ENCODE peak calls at places on chromosomes 12 and 14, in five cellular contexts. T, V, O, M and H are unnamed samples.

GRCh38 chr12:101823891-101824290 is 6.9 kb downstream of the GNPTAB start:
- DNase-seq in T (no peak), V (peak), O (no peak), M (peak), H (peak)

GRCh38 chr12:120710805-120711296 is 593 bp downstream of the UNC119B start:
- DNase-seq in T (no peak), V (no peak), O (no peak), M (peak), H (no peak)

GRCh38 chr12:7935773-7936581 is at the start of gene SLC2A3:
- DNase-seq in T (peak), V (peak), O (peak), M (peak), H (peak)

GRCh38 chr12:132560831-132561783 is 49.3 kb downstream of the LRCOL1 start:
- DNase-seq in T (peak), V (peak), O (peak), M (peak), H (peak)

GRCh38 chr14:76985021-76985420 is 43.5 kb downstream of the IRF2BPL start:
- DNase-seq in T (no peak), V (peak), O (no peak), M (no peak), H (no peak)

GRCh38 chr14:81523616-81524015 is 10.0 kb downstream of the SEL1L start:
- DNase-seq in T (no peak), V (no peak), O (no peak), M (no peak), H (no peak)

GRCh38 chr12:122988036-122988435 is 7.6 kb downstream of the ARL6IP4 start:
- DNase-seq in T (no peak), V (no peak), O (no peak), M (no peak), H (no peak)

GRCh38 chr12:28800129-28800528 is 348.9 kb upstream of the FAR2 start:
- DNase-seq in T (no peak), V (no peak), O (peak), M (no peak), H (no peak)

GRCh38 chr12:112988224-112988623 is 9.9 kb downstream of the OAS2 start:
- DNase-seq in T (no peak), V (no peak), O (no peak), M (no peak), H (no peak)

GRCh38 chr12:67048371-67048770 is 220.8 kb upstream of the CAND1 start:
- DNase-seq in T (no peak), V (no peak), O (no peak), M (no peak), H (no peak)

GRCh38 chr14:62436256-62436655 is 609.0 kb downstream of the KCNH5 start:
- DNase-seq in T (no peak), V (no peak), O (no peak), M (no peak), H (no peak)

GRCh38 chr14:90596733-90597132 is 199.9 kb downstream of the CALM1 start:
- DNase-seq in T (no peak), V (no peak), O (no peak), M (no peak), H (no peak)

DNA sequence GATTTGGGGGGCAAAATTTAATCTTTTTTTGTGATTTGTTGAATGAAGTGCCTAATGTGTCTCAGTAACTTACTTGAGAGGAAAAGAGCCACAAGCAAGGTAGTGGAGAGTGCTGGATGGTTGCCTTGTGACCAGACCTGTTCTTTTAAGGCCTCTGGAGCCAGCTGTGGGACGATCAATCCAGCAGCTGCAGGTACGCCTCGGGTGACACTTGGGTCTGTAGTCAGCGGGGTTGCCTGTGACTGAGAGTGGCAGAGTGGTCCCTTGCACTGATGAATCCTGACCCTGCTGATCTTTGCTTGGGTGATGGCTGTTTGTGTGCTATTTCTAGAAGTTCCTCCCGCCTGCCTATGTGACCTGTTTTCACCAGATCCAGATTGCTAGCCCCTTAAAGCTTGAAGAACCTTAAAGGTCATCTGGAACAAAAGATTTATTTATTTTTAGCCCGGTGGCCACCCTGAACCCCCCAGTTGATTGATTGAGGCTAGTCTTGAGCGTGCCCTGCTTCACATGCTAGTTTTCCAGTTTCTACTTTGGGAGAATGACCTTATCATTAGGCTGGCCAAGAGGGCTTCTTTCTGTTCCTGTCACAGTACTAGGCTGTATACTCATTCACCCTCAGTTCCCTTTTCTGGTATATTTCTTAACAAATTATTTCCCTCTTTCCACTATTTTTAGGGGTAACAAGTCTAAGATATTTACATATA is 23.2 kb downstream of the PRKCH start:
- DNase-seq in T (no peak), V (no peak), O (no peak), M (no peak), H (no peak)
- TF ChIP-seq RFX5 in T (no peak), V (no peak), O (no peak), M (no peak), H (no peak)

GRCh38 chr12:115377781-115378180 is 693.8 kb upstream of the TBX3 start:
- DNase-seq in T (no peak), V (no peak), O (no peak), M (no peak), H (no peak)

GRCh38 chr12:115377230-115377629 is 693.3 kb upstream of the TBX3 start:
- DNase-seq in T (no peak), V (no peak), O (no peak), M (no peak), H (no peak)

GRCh38 chr12:115374480-115375187 is 690.7 kb upstream of the TBX3 start:
- DNase-seq in T (no peak), V (no peak), O (peak), M (no peak), H (no peak)

GRCh38 chr12:115378296-115378695 is 694.3 kb upstream of the TBX3 start:
- DNase-seq in T (no peak), V (no peak), O (no peak), M (no peak), H (no peak)

GRCh38 chr12:115375188-115375991 is 691.4 kb upstream of the TBX3 start:
- DNase-seq in T (no peak), V (peak), O (peak), M (no peak), H (peak)
- TF ChIP-seq KDM1A in T (no peak), V (no peak), O (no peak), M (no peak), H (no peak)

GRCh38 chr12:96416033-96416790 is 16.0 kb upstream of the CDK17 start:
- DNase-seq in T (no peak), V (peak), O (no peak), M (no peak), H (peak)
- H3K4me3 ChIP-seq in T (no peak), V (peak), O (no peak), M (no peak), H (peak)

DNA sequence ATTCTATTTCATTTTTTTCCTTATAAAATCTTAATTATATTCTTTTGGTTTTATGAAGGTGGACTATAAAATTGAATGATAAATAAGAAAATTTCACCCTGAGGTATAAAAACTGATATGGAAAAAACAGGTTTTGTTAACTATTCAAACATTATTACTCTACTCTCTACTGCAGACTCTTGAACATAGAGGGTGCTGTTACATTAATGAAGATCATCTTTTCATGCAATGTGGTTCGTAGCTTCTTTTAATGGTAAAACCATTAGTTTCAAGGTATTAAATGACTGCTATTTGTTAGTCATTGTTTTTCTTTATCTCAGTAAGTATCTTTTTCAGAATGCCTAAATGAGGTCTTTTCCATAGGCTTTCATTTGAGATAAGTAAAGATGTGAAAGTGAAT is 510.4 kb downstream of the SLC16A7 start:
- DNase-seq in T (no peak), V (no peak), O (no peak), M (no peak), H (no peak)
- TF ChIP-seq RFX5 in T (no peak), V (no peak), O (no peak), M (no peak), H (no peak)

GRCh38 chr12:79886917-79887519 is 47.9 kb downstream of the PPP1R12A start:
- DNase-seq in T (no peak), V (peak), O (peak), M (peak), H (no peak)
- TF ChIP-seq KDM1A in T (no peak), V (no peak), O (no peak), M (no peak), H (no peak)

GRCh38 chr14:60488175-60488574 is 2.3 kb upstream of the C14orf39 start:
- DNase-seq in T (no peak), V (no peak), O (no peak), M (no peak), H (no peak)

GRCh38 chr14:60487211-60487610 is 1.3 kb upstream of the C14orf39 start:
- DNase-seq in T (no peak), V (no peak), O (no peak), M (no peak), H (no peak)

GRCh38 chr14:60485600-60486251 is at the start of gene C14orf39:
- DNase-seq in T (no peak), V (no peak), O (no peak), M (peak), H (no peak)

GRCh38 chr14:60482743-60483142 is 3.1 kb downstream of the C14orf39 start:
- DNase-seq in T (no peak), V (peak), O (no peak), M (no peak), H (no peak)

GRCh38 chr14:60485057-60485599 is 735 bp downstream of the C14orf39 start:
- DNase-seq in T (no peak), V (no peak), O (no peak), M (peak), H (no peak)
- H3K4me3 ChIP-seq in T (peak), V (no peak), O (no peak), M (peak), H (no peak)

GRCh38 chr14:39469094-39469710 is 37.0 kb upstream of the FBXO33 start:
- DNase-seq in T (peak), V (peak), O (no peak), M (no peak), H (no peak)
- TF ChIP-seq RFX5 in T (no peak), V (no peak), O (no peak), M (no peak), H (no peak)

GRCh38 chr14:92360666-92361370 is 37.9 kb downstream of the SLC24A4 start:
- DNase-seq in T (no peak), V (no peak), O (no peak), M (no peak), H (no peak)

GRCh38 chr14:92368001-92368400 is 45.0 kb downstream of the SLC24A4 start:
- DNase-seq in T (no peak), V (no peak), O (no peak), M (no peak), H (no peak)

GRCh38 chr14:92366237-92366636 is 43.3 kb downstream of the SLC24A4 start:
- DNase-seq in T (no peak), V (peak), O (no peak), M (no peak), H (no peak)

DNA sequence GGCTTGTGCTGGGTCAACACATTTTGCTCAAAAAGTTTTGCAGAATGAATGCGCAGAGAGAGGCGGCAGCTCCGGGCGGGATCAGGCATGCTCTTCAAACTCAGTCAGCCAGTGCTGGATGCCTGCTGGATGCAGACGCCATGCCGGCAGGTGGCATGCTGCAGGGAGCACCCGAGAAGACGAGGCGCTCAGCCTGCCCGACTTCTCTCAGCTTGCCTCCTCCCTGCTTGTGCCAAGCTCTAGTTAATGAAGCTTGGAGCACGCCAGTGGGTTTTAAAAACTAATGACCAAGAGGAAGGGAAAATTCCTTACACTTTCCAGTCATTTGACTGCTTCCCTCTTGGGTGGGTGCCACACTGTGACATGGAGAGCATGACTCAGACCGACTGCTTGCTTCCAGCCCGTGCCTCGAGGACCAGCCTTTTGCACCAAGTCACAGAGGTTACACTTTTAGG is 39.8 kb downstream of the SLC24A4 start:
- DNase-seq in T (no peak), V (no peak), O (no peak), M (no peak), H (peak)
- TF ChIP-seq KDM1A in T (no peak), V (no peak), O (no peak), M (no peak), H (no peak)

DNA sequence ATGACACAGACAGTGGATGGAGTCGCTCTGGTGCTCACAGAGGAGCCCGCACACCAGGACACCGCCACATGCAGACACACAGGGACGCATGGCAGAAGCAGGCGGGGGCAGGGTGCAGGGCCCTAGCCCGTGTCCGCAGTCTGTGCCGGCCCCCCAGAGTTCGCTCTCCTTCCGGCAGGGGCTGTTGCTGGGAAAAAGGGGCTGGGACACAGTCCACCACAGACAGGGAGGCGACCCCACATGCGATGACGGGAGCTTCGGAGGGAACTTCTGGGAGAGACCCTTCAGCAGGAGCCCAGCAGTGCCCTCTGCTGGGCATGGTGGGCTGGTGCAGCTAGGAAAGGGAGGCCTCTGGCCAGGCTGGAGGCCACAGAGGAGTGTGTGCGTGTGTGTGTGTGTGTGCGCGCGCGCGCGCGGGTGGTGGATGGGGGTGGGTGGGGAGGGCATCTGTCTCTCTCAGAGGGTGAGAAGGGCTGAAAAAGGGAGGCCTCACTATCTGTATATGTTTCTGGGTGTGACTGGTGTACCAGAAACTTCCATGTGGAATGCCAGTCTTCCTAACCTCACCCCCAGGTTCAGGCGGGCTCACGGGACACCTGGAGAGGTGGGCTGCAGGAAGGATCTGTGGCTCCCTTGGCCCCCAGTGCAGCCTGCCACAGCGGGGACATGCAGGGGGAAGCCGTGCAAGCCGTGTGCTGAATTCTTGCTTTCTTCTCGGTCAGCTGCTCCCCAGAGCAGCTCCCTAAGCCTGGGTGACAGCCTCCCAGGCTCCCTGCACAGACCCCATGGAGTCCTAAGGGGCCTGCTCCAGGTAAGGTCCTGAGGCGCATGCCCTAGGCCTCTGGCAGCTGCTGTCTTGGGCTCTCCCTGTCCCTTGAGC is 60.7 kb downstream of the PLEKHG3 start:
- DNase-seq in T (peak), V (peak), O (no peak), M (peak), H (peak)
- H3K4me3 ChIP-seq in T (peak), V (peak), O (no peak), M (no peak), H (peak)

DNA sequence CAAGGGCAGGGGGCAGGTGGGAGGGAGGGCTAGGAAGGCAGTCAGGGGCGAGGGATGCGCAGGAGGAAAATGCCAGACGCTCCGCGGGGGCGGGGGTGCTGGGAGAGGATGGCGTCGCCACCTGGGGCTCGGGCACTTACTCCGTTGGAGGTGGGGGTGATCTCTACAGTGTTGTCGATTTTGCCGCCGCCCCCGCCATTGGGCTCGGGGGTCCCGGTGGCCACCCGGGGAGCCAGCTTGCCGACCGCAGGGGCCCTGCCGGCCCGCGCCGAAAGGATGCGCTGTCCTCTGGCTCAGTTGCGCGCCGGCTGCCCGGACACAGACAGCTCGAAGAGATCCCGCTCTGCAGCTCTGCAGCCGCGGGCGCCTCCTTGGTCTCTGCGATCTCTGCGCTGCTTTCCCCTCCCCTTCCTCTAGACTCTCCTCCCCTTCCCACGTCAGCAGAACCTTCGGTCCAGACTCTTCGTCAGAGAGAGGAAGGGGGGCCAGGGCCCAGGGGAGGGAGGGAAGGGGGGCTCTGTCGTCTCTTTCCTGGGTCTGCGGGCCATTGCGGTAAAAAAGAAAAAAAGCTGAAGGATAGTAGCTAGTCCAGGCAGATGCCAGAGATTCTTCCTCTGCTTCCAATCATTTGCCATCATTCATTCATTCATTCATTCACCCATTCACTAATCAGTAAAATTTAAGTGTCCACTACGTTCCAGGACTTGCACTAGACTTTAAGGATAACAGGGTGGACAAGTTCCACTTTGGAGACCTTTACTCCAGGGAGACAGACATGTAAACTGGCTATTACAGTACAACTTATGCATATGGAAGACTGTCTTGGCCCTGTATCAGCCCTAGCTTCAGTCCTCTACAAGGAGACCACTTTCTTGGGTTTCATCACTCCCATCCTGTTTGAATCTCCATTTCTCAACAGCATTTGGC is at the start of gene SLC22A17:
- DNase-seq in T (no peak), V (peak), O (no peak), M (no peak), H (peak)
- TF ChIP-seq RFX5 in T (no peak), V (no peak), O (no peak), M (no peak), H (no peak)